ENCODE peak calls at places on chromosomes 2 and 18, in five cellular contexts. T is fibroblast of lung, L is dorsolateral prefrontal cortex, M is IMR-90, Y is lower lobe of right lung. B is an unnamed sample.

GRCh38 chr2:241315879-241316700 is at the start of gene SEPTIN2:
- DNase-seq in T (peak), L (peak), M (peak), Y (peak), B (peak)

GRCh38 chr2:2010266-2010665 is 266.0 kb upstream of the PXDN start:
- DNase-seq in Y (no peak), M (no peak), T (no peak), L (no peak), B (no peak)

GRCh38 chr2:134917219-134917957 is 1.2 kb upstream of the CCNT2 start:
- DNase-seq in M (no peak), T (no peak), L (no peak), Y (peak), B (no peak)

GRCh38 chr18:55779461-55779710 is 191.4 kb upstream of the TCF4 start:
- DNase-seq in T (no peak), L (peak), M (no peak), Y (peak), B (no peak)

GRCh38 chr18:48342588-48342987 is 66.6 kb downstream of the ZBTB7C start:
- DNase-seq in T (no peak), M (no peak), Y (no peak), L (no peak), B (no peak)

GRCh38 chr2:86296947-86297346 is 40.5 kb downstream of the REEP1 start:
- DNase-seq in Y (no peak), M (no peak), L (no peak), T (no peak), B (no peak)

GRCh38 chr18:46264255-46264654 is 160.1 kb downstream of the HAUS1 start:
- DNase-seq in T (no peak), Y (no peak), L (no peak), M (no peak), B (no peak)

GRCh38 chr2:214587442-214587841 is 176.6 kb downstream of the VWC2L start:
- DNase-seq in T (no peak), Y (no peak), M (no peak), L (no peak), B (no peak)

GRCh38 chr18:77101410-77102245 is 31.0 kb downstream of the MBP start:
- DNase-seq in T (peak), Y (peak), L (no peak), M (peak), B (peak)

GRCh38 chr2:164620873-164621760 is at the start of gene GRB14:
- DNase-seq in Y (peak), T (peak), L (no peak), M (no peak), B (peak)

GRCh38 chr2:217404236-217404760 is 544.4 kb upstream of the TNP1 start:
- DNase-seq in T (no peak), Y (no peak), L (no peak), M (no peak), B (no peak)

GRCh38 chr18:3455938-3456685 is 6.1 kb downstream of the TGIF1 start:
- DNase-seq in Y (no peak), M (peak), T (peak), L (no peak), B (no peak)

GRCh38 chr2:161423351-161424178 is 7.5 kb downstream of the TBR1 start:
- DNase-seq in M (no peak), Y (no peak), T (peak), L (no peak), B (no peak)

GRCh38 chr2:71830497-71831207 is 317.0 kb downstream of the CYP26B1 start:
- DNase-seq in T (no peak), M (peak), L (no peak), Y (no peak), B (no peak)

GRCh38 chr2:224101820-224102630 is 62.9 kb upstream of the SERPINE2 start:
- DNase-seq in T (peak), M (peak), L (no peak), Y (no peak), B (peak)

GRCh38 chr2:182372661-182373060 is 54.2 kb downstream of the PDE1A start:
- DNase-seq in T (peak), Y (no peak), L (no peak), M (peak), B (peak)

GRCh38 chr2:101803945-101804696 is 106.6 kb downstream of the MAP4K4 start:
- DNase-seq in Y (no peak), T (no peak), M (no peak), L (no peak), B (no peak)

GRCh38 chr18:26386002-26386401 is 159.8 kb downstream of the TAF4B start:
- DNase-seq in T (peak), Y (no peak), M (peak), L (no peak), B (peak)

GRCh38 chr2:135257383-135258090 is 205.4 kb downstream of the RAB3GAP1 start:
- DNase-seq in M (peak), Y (no peak), L (no peak), T (peak), B (peak)

GRCh38 chr2:225771691-225772090 is 372.2 kb downstream of the NYAP2 start:
- DNase-seq in M (no peak), Y (no peak), L (no peak), T (no peak), B (no peak)

GRCh38 chr2:153819501-153819900 is 52.2 kb upstream of the GALNT13 start:
- DNase-seq in L (no peak), Y (no peak), M (no peak), T (no peak), B (no peak)

GRCh38 chr18:52569492-52569891 is 229.5 kb downstream of the DCC start:
- DNase-seq in L (no peak), Y (no peak), T (peak), M (peak), B (no peak)

GRCh38 chr18:76213996-76214395 is 281.0 kb downstream of the ZNF516 start:
- DNase-seq in T (no peak), M (no peak), Y (no peak), L (no peak), B (no peak)

GRCh38 chr2:148582679-148583511 is 61.7 kb upstream of the EPC2 start:
- DNase-seq in Y (no peak), M (peak), T (peak), L (no peak), B (no peak)
- H3K27ac ChIP-seq in Y (no peak), M (no peak), T (no peak), L (no peak), B (no peak)

DNA sequence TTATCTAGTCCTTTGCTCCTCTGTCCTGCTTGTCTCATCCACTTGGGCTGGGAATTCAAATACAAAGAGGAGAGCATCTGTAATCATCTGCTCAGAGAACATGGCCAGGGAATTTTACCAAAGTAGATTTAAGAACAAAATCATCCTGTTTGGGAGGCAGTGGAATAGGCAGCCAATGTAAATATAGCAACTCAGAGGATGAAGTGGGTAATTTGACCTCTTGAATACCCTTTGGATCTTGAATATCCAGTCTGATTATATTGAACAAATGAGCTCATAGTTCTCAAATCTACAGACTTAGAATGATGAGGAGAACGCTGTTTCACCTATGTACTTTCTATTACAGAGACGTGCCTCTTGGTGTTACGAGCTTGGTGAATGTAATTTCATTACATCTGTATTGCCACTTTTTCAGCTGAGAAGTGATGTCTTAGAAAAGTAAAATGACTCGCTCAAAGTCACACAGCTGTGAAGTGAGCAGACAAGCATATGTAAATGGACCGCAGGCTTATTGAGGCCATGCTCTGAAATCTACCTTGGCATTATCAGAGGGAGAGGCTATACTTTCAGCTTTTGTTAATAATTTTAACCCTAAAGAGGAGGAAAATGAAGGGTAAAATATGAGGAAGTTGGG is 266.4 kb downstream of the MTX2 start:
- DNase-seq in M (no peak), L (no peak), Y (no peak), T (peak), B (no peak)
- H3K4me3 ChIP-seq in M (no peak), L (no peak), Y (no peak), T (no peak), B (no peak)

GRCh38 chr2:61254536-61254935 is 92.5 kb downstream of the C2orf74 start:
- DNase-seq in L (no peak), T (peak), M (no peak), Y (no peak), B (no peak)
- H3K27ac ChIP-seq in L (no peak), T (no peak), M (no peak), Y (no peak), B (no peak)

DNA sequence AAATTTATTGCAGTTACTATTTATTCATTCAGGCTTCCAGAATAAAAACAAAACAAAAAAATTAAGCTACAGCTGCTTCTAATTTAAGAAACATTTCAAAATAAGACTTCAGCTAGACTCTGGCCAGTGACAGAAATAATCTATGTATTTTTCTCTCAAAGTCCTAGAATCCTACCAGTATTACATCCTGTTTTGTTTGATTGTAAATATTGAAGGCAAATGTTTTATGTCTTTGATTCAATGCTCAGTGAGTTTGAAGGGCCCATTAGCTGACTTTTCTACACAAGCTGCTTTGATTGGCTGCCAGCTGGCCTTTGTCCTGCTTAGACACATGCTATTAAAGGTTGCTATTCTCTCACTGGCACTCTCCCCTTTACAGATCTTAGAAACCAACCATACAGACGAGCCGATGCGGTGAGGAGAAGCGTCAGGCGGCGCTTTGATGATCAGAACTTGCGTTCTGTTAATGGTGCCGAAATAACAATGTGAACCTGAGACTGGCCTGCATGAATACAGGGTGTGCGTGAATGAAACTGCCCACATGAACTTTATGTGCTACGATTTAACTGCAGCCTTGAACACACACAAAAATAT is 69.7 kb downstream of the PRPF40A start:
- DNase-seq in T (peak), M (peak), Y (peak), L (peak), B (no peak)
- H3K4me3 ChIP-seq in T (no peak), M (no peak), Y (no peak), L (no peak), B (no peak)

DNA sequence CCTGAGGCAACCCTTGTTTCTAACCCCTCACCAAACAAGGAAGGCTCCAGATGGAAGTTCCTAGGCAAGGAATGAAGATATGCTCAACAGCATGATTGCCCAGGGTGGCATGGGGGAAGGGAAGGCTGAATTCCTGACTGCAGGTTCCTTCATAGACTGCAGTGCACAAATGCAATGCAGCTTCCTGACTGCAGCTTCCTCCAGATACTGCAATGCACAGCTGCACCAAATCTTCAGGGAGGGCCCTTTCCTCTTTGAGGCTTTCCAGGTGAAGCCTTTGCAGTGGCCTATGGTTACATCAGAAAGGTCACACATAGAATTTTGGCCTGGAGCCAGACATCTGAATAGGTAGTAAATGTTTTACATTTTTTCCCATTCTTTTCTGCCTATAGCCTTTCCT is 58.8 kb upstream of the DYNAP start:
- DNase-seq in L (no peak), M (no peak), Y (no peak), T (no peak), B (no peak)
- H3K27ac ChIP-seq in L (no peak), M (no peak), Y (no peak), T (no peak), B (no peak)

GRCh38 chr2:228540976-228541375 is 359.5 kb upstream of the SPHKAP start:
- DNase-seq in L (no peak), Y (no peak), M (no peak), T (no peak), B (no peak)

GRCh38 chr2:228545041-228545440 is 363.6 kb upstream of the SPHKAP start:
- DNase-seq in Y (no peak), M (peak), L (no peak), T (peak), B (peak)

GRCh38 chr2:228543117-228543516 is 361.6 kb upstream of the SPHKAP start:
- DNase-seq in L (no peak), M (no peak), T (no peak), Y (no peak), B (no peak)

GRCh38 chr2:228541794-228542193 is 360.3 kb upstream of the SPHKAP start:
- DNase-seq in M (peak), Y (no peak), L (no peak), T (peak), B (peak)

GRCh38 chr2:228542277-228542676 is 360.8 kb upstream of the SPHKAP start:
- DNase-seq in M (no peak), T (no peak), L (no peak), Y (no peak), B (no peak)
- H3K4me3 ChIP-seq in M (no peak), T (no peak), L (no peak), Y (no peak), B (no peak)

GRCh38 chr2:156333274-156333950 is 891 bp upstream of the NR4A2 start:
- DNase-seq in T (no peak), L (no peak), M (no peak), Y (peak), B (peak)

GRCh38 chr2:156333951-156334495 is 1.5 kb upstream of the NR4A2 start:
- DNase-seq in L (no peak), Y (peak), M (peak), T (peak), B (peak)

GRCh38 chr2:156332452-156333273 is at the start of gene NR4A2:
- DNase-seq in T (peak), L (peak), M (peak), Y (peak), B (peak)

GRCh38 chr2:156329922-156330726 is 2.4 kb downstream of the NR4A2 start:
- DNase-seq in M (no peak), Y (no peak), L (no peak), T (no peak), B (no peak)

GRCh38 chr2:156331572-156332451 is 709 bp downstream of the NR4A2 start:
- DNase-seq in T (peak), L (no peak), Y (peak), M (peak), B (peak)
- H3K27ac ChIP-seq in T (peak), L (peak), Y (peak), M (peak), B (peak)